ENCODE peak calls at places on chromosomes 11 and 22, in four cellular contexts. I is HCT116, S is left lobe of liver, Q is T-helper 1 cell. T is an unnamed sample.

GRCh38 chr11:105229257-105229656 is 89.7 kb upstream of the CARD18 start:
- DNase-seq in Q (no peak), S (no peak), I (no peak), T (no peak)

GRCh38 chr11:120816711-120817110 is 207.2 kb upstream of the TBCEL start:
- DNase-seq in S (no peak), Q (no peak), I (no peak), T (no peak)

GRCh38 chr11:106091480-106092123 is 14.1 kb downstream of the AASDHPPT start:
- DNase-seq in Q (peak; percentile 76), I (no peak), S (no peak), T (no peak)

GRCh38 chr11:76835928-76836612 is 24.6 kb upstream of the ACER3 start:
- DNase-seq in I (no peak), Q (no peak), S (no peak), T (no peak)

GRCh38 chr11:94401773-94402265 is 600 bp upstream of the GPR83 start:
- DNase-seq in S (no peak), Q (no peak), I (no peak), T (no peak)

GRCh38 chr11:115168229-115168671 is 336.0 kb downstream of the CADM1 start:
- DNase-seq in Q (no peak), S (no peak), I (no peak), T (no peak)

GRCh38 chr11:79438631-79439429 is 2.0 kb downstream of the TENM4 start:
- DNase-seq in S (no peak), I (no peak), Q (no peak), T (no peak)

GRCh38 chr11:783581-784015 is 6.3 kb downstream of the CEND1 start:
- DNase-seq in I (peak; percentile 78), S (peak; percentile 48), Q (no peak), T (no peak)

GRCh38 chr11:76313271-76313670 is 67.7 kb downstream of the THAP12 start:
- DNase-seq in S (no peak), Q (no peak), I (no peak), T (no peak)

GRCh38 chr11:17635551-17635938 is 83.8 kb upstream of the MYOD1 start:
- DNase-seq in S (no peak), I (no peak), Q (no peak), T (no peak)

GRCh38 chr11:11297578-11297977 is 55.5 kb downstream of the CSNK2A3 start:
- DNase-seq in I (no peak), Q (no peak), S (no peak), T (no peak)

GRCh38 chr22:39634530-39635399 is 64.2 kb downstream of the CACNA1I start:
- DNase-seq in Q (no peak), I (peak; percentile 80), S (no peak), T (no peak)

GRCh38 chr11:22193348-22194051 is 615 bp downstream of the ANO5 start:
- DNase-seq in Q (no peak), I (no peak), S (peak; percentile 45), T (no peak)

GRCh38 chr11:92707665-92708064 is 261.8 kb upstream of the MTNR1B start:
- DNase-seq in Q (no peak), S (no peak), I (no peak), T (no peak)

GRCh38 chr11:76698321-76699043 is 27.9 kb upstream of the LRRC32 start:
- DNase-seq in I (peak; percentile 34), Q (no peak), S (no peak), T (no peak)

GRCh38 chr11:43825217-43825816 is 55.3 kb upstream of the ALKBH3 start:
- DNase-seq in I (peak; percentile 31), S (no peak), Q (no peak), T (no peak)

GRCh38 chr11:45154276-45154675 is 7.8 kb downstream of the PRDM11 start:
- DNase-seq in I (no peak), Q (no peak), S (no peak), T (no peak)

T was measured in T-helper 17 cell.